ENCODE peak calls at places on chromosomes 2 and 18, in six cellular contexts. D is pancreas; C is psoas muscle; V is body of pancreas; O is CD8-positive, alpha-beta T cell; I is ovary. K is an unnamed sample.

GRCh38 chr2:10284108-10284870 is 18.4 kb upstream of the HPCAL1 start:
- DNase-seq in C (peak), D (no peak), V (no peak), O (no peak), I (no peak), K (no peak)

GRCh38 chr2:195706161-195706900 is 49.3 kb downstream of the SLC39A10 start:
- DNase-seq in O (no peak), C (no peak), V (no peak), D (no peak), I (no peak), K (no peak)

GRCh38 chr2:72837171-72837570 is 11.3 kb upstream of the EXOC6B start:
- DNase-seq in D (no peak), O (no peak), I (no peak), V (no peak), C (no peak), K (peak)

GRCh38 chr2:102058293-102058833 is 66.6 kb downstream of the IL1R2 start:
- DNase-seq in D (no peak), O (no peak), C (no peak), I (no peak), V (no peak), K (no peak)

GRCh38 chr2:136135924-136136906 is 18.3 kb upstream of the CXCR4 start:
- DNase-seq in O (peak), I (no peak), V (peak), D (no peak), C (no peak), K (no peak)

GRCh38 chr2:11717623-11718022 is 28.8 kb upstream of the LPIN1 start:
- DNase-seq in C (no peak), V (no peak), I (no peak), O (no peak), D (no peak), K (no peak)

GRCh38 chr2:241739651-241740050 is 5.2 kb downstream of the D2HGDH start:
- DNase-seq in O (no peak), I (no peak), D (no peak), V (no peak), C (no peak), K (peak)

GRCh38 chr2:128548461-128548891 is 229.8 kb upstream of the HS6ST1 start:
- DNase-seq in I (no peak), V (no peak), D (no peak), O (peak), C (no peak), K (no peak)

GRCh38 chr2:216516730-216517350 is 18.2 kb downstream of the RPL37A start:
- DNase-seq in I (no peak), D (no peak), C (no peak), O (no peak), V (no peak), K (no peak)

GRCh38 chr2:11862049-11862448 is 115.6 kb downstream of the LPIN1 start:
- DNase-seq in D (no peak), O (no peak), I (no peak), V (no peak), C (no peak), K (peak)

GRCh38 chr2:144249035-144249637 is 270.8 kb downstream of the ZEB2 start:
- DNase-seq in I (no peak), V (no peak), D (no peak), O (no peak), C (no peak), K (no peak)

GRCh38 chr2:196130039-196130825 is 41.1 kb downstream of the STK17B start:
- DNase-seq in V (no peak), D (no peak), I (no peak), C (no peak), O (no peak), K (no peak)

GRCh38 chr2:126908721-126909177 is 10.1 kb downstream of the TEX51 start:
- DNase-seq in C (no peak), O (no peak), V (no peak), I (no peak), D (no peak), K (no peak)

GRCh38 chr2:150778828-150779227 is 291.4 kb upstream of the RND3 start:
- DNase-seq in C (no peak), O (no peak), I (no peak), D (no peak), V (no peak), K (no peak)

GRCh38 chr2:226515344-226516055 is 284.1 kb downstream of the IRS1 start:
- DNase-seq in I (no peak), V (no peak), O (no peak), C (no peak), D (no peak), K (peak)

GRCh38 chr18:69432847-69433246 is 32.2 kb downstream of the DOK6 start:
- DNase-seq in V (no peak), I (no peak), O (no peak), D (no peak), C (no peak), K (no peak)

GRCh38 chr18:64929026-64929425 is 780.1 kb upstream of the LINC00305 start:
- DNase-seq in D (no peak), V (no peak), I (no peak), C (no peak), O (no peak), K (peak)

GRCh38 chr2:119288576-119288975 is 64.9 kb downstream of the STEAP3 start:
- DNase-seq in V (no peak), O (no peak), C (no peak), D (no peak), I (no peak), K (no peak)
- H3K27ac ChIP-seq in V (no peak), O (no peak), C (peak), D (no peak), I (no peak), K (no peak)

GRCh38 chr2:17558878-17559277 is 18.4 kb downstream of the VSNL1 start:
- DNase-seq in V (no peak), I (no peak), D (no peak), C (no peak), O (no peak), K (no peak)

GRCh38 chr2:17555150-17555549 is 14.7 kb downstream of the VSNL1 start:
- DNase-seq in V (no peak), O (no peak), D (no peak), C (no peak), I (no peak), K (no peak)

GRCh38 chr2:17558053-17558452 is 17.6 kb downstream of the VSNL1 start:
- DNase-seq in C (no peak), I (no peak), D (no peak), O (no peak), V (no peak), K (no peak)

GRCh38 chr2:17557596-17557995 is 17.1 kb downstream of the VSNL1 start:
- DNase-seq in I (no peak), D (no peak), C (no peak), V (no peak), O (no peak), K (no peak)
- H3K27ac ChIP-seq in I (no peak), D (no peak), C (no peak), V (no peak), O (no peak), K (no peak)

DNA sequence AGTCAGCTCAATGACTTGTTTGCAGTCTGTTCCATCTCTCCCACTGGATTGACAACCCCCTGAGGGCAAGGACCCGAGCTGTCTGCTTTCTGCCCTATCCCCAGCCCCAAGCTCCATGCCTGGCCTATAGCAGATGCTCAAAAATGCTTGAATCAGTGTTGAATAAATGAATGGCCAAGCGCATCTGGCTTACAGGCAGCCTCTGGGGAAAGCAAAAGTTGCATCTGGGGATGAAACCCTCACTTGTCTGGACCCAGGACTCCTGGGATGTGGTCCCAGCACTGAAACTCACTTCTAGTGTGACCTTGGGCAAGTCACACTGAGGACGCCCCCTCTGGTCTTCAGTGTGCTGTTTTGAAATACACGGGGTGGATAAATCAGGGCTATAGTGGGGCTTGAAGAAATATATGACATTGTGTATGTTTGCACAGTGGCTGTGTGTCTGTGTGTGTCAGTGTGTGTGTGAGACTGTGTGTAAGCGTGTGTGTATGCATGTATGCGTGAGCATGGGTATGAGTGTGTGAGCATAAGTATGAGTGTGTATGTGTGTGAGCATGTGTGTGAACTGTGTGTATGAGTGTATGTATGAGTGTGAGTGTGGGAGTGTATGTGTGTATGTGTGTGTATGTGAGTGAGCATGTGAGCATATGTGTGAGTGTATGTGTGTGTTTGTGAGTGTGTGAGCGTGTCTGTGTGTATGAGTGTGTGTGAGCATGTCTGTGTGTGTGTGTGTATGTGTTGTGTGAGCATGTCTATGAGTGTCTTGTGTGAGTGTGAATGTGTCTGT is 27.8 kb upstream of the TNS1 start:
- DNase-seq in V (no peak), C (no peak), D (no peak), O (peak), I (no peak), K (no peak)
- H3K27ac ChIP-seq in V (no peak), C (no peak), D (no peak), O (no peak), I (no peak), K (no peak)

GRCh38 chr2:28347596-28347995 is 45.1 kb upstream of the FOSL2 start:
- DNase-seq in I (no peak), D (no peak), O (no peak), C (peak), V (no peak), K (no peak)
- H3K27ac ChIP-seq in I (no peak), D (no peak), O (no peak), C (peak), V (no peak), K (no peak)

DNA sequence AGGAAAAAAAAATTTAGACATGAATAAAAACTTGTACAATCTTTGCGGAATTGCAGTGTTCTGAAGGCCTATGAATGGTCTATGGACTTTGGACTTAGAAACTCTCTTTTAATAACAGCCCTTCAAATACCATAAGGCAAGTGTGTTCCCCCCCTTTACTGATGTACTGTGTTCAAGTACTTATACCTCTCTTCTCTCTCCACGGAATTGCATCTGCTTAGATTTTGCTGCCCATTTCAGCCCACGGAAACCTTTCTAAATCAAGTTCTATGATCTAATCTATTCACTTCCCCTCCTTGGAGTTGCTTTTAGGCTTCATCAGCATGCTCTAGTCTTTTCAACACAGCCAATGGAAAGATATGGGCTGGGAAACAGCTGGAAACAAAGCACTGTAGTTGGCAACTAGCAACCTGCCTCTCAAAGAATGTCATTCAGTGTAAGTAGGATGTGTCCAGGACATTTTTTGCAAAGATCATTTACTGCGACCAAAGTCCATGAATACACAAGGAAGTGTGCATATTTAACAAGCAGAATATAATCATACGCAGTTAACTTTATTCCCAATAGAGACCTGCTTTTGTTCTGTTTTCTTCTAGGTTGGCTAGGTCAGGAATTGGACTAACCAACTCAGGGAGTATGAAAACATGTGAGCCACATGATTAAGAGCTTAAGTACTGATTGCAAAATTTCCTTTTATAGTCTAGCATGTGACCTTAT is 58.0 kb downstream of the SLC40A1 start:
- DNase-seq in O (no peak), D (no peak), I (no peak), C (no peak), V (peak), K (no peak)
- H3K27ac ChIP-seq in O (no peak), D (peak), I (peak), C (peak), V (peak), K (no peak)